ENCODE peak calls at places on chromosome 7, in five cellular contexts. One of them, this sample, is unnamed.

GRCh38 chr7:129006636-129007414 is 48.1 kb downstream of the TNPO3 start:
- DNase-seq in H54: no peak
- DNase-seq in PC-3: no peak
- DNase-seq in OCI-M1: no peak
- DNase-seq in head of caudate nucleus: no peak
- DNase-seq in this sample: no peak

GRCh38 chr7:48105045-48105444 is 16.0 kb downstream of the UPP1 start:
- DNase-seq in H54: no peak
- DNase-seq in PC-3: no peak
- DNase-seq in OCI-M1: no peak
- DNase-seq in head of caudate nucleus: no peak
- DNase-seq in this sample: no peak

GRCh38 chr7:30761214-30762156 is 9.6 kb downstream of the INMT start:
- DNase-seq in H54: no peak
- DNase-seq in PC-3: no peak
- DNase-seq in OCI-M1: peak
- DNase-seq in head of caudate nucleus: no peak
- DNase-seq in this sample: no peak

GRCh38 chr7:64544010-64544409 is 18.9 kb downstream of the ZNF680 start:
- DNase-seq in H54: no peak
- DNase-seq in PC-3: no peak
- DNase-seq in OCI-M1: no peak
- DNase-seq in head of caudate nucleus: no peak
- DNase-seq in this sample: no peak

GRCh38 chr7:75914169-75914654 is 743 bp upstream of the POR start:
- DNase-seq in H54: no peak
- DNase-seq in PC-3: no peak
- DNase-seq in OCI-M1: no peak
- DNase-seq in head of caudate nucleus: no peak
- DNase-seq in this sample: no peak

GRCh38 chr7:14341200-14341599 is 351.7 kb upstream of the ETV1 start:
- DNase-seq in H54: no peak
- DNase-seq in PC-3: no peak
- DNase-seq in OCI-M1: no peak
- DNase-seq in head of caudate nucleus: no peak
- DNase-seq in this sample: no peak

GRCh38 chr7:120055300-120055699 is 217.7 kb upstream of the KCND2 start:
- DNase-seq in H54: peak
- DNase-seq in PC-3: peak
- DNase-seq in OCI-M1: no peak
- DNase-seq in head of caudate nucleus: no peak
- DNase-seq in this sample: no peak

GRCh38 chr7:888081-889024 is 12.0 kb downstream of the GET4 start:
- DNase-seq in H54: no peak
- DNase-seq in PC-3: no peak
- DNase-seq in OCI-M1: no peak
- DNase-seq in head of caudate nucleus: peak
- DNase-seq in this sample: no peak

GRCh38 chr7:74365320-74366022 is 76.3 kb downstream of the CLIP2 start:
- DNase-seq in H54: peak
- DNase-seq in PC-3: peak
- DNase-seq in OCI-M1: peak
- DNase-seq in head of caudate nucleus: peak
- DNase-seq in this sample: peak